ENCODE peak calls at places on chromosomes 4 and X, in eight cellular contexts. R is heart right ventricle; V is K562; G is SJCRH30; W is CD8-positive, alpha-beta memory T cell; T is lung; Q is MM.1S; X is cardiac muscle cell. Y is an unnamed sample. For H3K4me1, the result is how much of the 10 kb centered on the place peaks cover.

GRCh38 chr4:88725986-88726385 is 28.4 kb upstream of the NAP1L5 start:
- DNase-seq in R (no peak), V (no peak), G (no peak), W (no peak), T (no peak), Q (no peak), X (no peak), Y (no peak)

GRCh38 chr4:75895744-75896314 is 6.4 kb downstream of the PPEF2 start:
- DNase-seq in R (no peak), V (peak), G (peak), W (no peak), T (no peak), Q (peak), X (peak), Y (peak)

GRCh38 chr4:20456416-20456815 is 204.7 kb downstream of the SLIT2 start:
- DNase-seq in R (no peak), V (no peak), G (no peak), W (no peak), T (no peak), Q (no peak), X (no peak), Y (no peak)

GRCh38 chr4:74969507-74970474 is 36.9 kb downstream of the PARM1 start:
- DNase-seq in R (peak), V (no peak), G (peak), W (no peak), T (no peak), Q (no peak), X (peak), Y (no peak)

GRCh38 chr4:140103676-140104075 is 50.3 kb downstream of the MAML3 start:
- DNase-seq in R (no peak), V (no peak), G (no peak), W (no peak), T (no peak), Q (no peak), X (peak), Y (no peak)

GRCh38 chr4:185513489-185514181 is 21.7 kb downstream of the PDLIM3 start:
- DNase-seq in R (peak), V (no peak), G (peak), W (no peak), T (no peak), Q (no peak), X (peak), Y (no peak)

GRCh38 chr4:102829803-102830202 is 2.5 kb upstream of the UBE2D3 start:
- DNase-seq in R (no peak), V (no peak), G (no peak), W (no peak), T (no peak), Q (no peak), X (no peak), Y (no peak)

GRCh38 chrX:15563056-15563455 is 37.7 kb downstream of the ACE2 start:
- DNase-seq in R (no peak), V (no peak), G (no peak), W (no peak), T (no peak), Q (no peak), X (no peak), Y (no peak)

GRCh38 chr4:8133897-8134542 is 24.6 kb downstream of the ABLIM2 start:
- DNase-seq in R (peak), V (no peak), G (no peak), W (no peak), T (no peak), Q (no peak), X (no peak), Y (no peak)

GRCh38 chr4:786074-786741 is 39.7 kb downstream of the CPLX1 start:
- DNase-seq in R (no peak), V (no peak), G (no peak), W (no peak), T (no peak), Q (no peak), X (no peak), Y (no peak)

GRCh38 chrX:124228849-124229248 is 103.6 kb upstream of the TEX13D start:
- DNase-seq in R (no peak), V (no peak), G (no peak), W (no peak), T (no peak), Q (no peak), X (no peak), Y (no peak)

GRCh38 chr4:136831553-136831952 is 700.7 kb downstream of the PCDH18 start:
- DNase-seq in R (no peak), V (no peak), G (peak), W (no peak), T (no peak), Q (no peak), X (peak), Y (no peak)

GRCh38 chr4:80173387-80173786 is 23.9 kb upstream of the PRDM8 start:
- DNase-seq in R (no peak), V (no peak), G (no peak), W (peak), T (no peak), Q (peak), X (peak), Y (peak)

GRCh38 chrX:46961574-46962279 is 49.5 kb downstream of the JADE3 start:
- DNase-seq in R (no peak), V (no peak), G (peak), W (no peak), T (no peak), Q (no peak), X (no peak), Y (no peak)

GRCh38 chrX:154785711-154786110 is 19.6 kb downstream of the MPP1 start:
- DNase-seq in R (no peak), V (no peak), G (no peak), W (no peak), T (no peak), Q (no peak), X (peak), Y (no peak)

GRCh38 chr4:183723561-183724228 is 64.6 kb downstream of the TRAPPC11 start:
- DNase-seq in R (no peak), V (no peak), G (no peak), W (no peak), T (no peak), Q (no peak), X (no peak), Y (no peak)
- H3K4me3 ChIP-seq in R (no peak), V (no peak), G (no peak), W (peak), T (no peak), Q (peak), X (no peak), Y (peak)

DNA sequence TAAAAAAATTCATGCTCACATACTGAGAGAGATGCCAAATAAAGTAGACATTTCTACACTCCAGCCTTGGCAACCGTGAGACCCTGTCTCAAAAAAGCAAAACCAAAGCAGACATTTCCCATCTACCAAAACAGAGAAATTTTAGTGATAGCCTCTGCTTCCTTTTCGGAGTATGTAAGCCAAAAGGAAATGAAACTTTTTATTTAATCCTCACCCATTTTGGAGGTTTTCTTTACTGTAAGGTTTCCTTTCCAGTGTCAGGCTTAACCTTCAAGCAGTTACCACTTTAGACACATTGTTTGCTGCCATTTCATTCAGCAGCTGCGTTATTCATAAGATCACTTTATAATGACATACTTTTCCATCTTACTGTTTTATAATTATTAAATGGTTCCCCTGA is 15.9 kb downstream of the ADD1 start:
- DNase-seq in R (no peak), V (no peak), G (no peak), W (no peak), T (no peak), Q (no peak), X (no peak), Y (no peak)
- H3K4me1 ChIP-seq in R (half or more), V (under half), G (under half), W (half or more), T (half or more), Q (under half), X (half or more), Y (half or more)

GRCh38 chrX:66863721-66864120 is 224.8 kb upstream of the EDA2R start:
- DNase-seq in R (no peak), V (no peak), G (peak), W (no peak), T (peak), Q (no peak), X (no peak), Y (no peak)
- H3K4me3 ChIP-seq in R (no peak), V (no peak), G (no peak), W (no peak), T (no peak), Q (no peak), X (no peak), Y (no peak)

GRCh38 chr4:85659626-85660213 is 184.8 kb downstream of the ARHGAP24 start:
- DNase-seq in R (no peak), V (no peak), G (no peak), W (no peak), T (no peak), Q (no peak), X (no peak), Y (no peak)
- H3K4me1 ChIP-seq in R (under half), V (under half), G (under half), W (under half), T (under half), Q (under half), X (under half), Y (under half)